ENCODE peak calls at places on chromosomes 12 and 14, in eight cellular contexts. One of them, this sample, is unnamed.

GRCh38 chr12:99598785-99599184 is 48.8 kb upstream of the GARIN6 start:
- DNase-seq in iris pigment epithelial cell: no peak
- DNase-seq in RWPE1: no peak
- DNase-seq in NCI-H1105 treated with DMSO at 0.1 percent for 48 hours: no peak
- DNase-seq in spleen: no peak
- DNase-seq in KG1: no peak
- DNase-seq in nephron progenitor cell: no peak
- DNase-seq in neural progenitor cell: no peak
- DNase-seq in this sample: no peak

GRCh38 chr14:73796881-73797539 is 54.6 kb upstream of the PTGR2 start:
- DNase-seq in iris pigment epithelial cell: no peak
- DNase-seq in RWPE1: no peak
- DNase-seq in NCI-H1105 treated with DMSO at 0.1 percent for 48 hours: no peak
- DNase-seq in spleen: peak
- DNase-seq in KG1: no peak
- DNase-seq in nephron progenitor cell: no peak
- DNase-seq in neural progenitor cell: no peak
- DNase-seq in this sample: no peak

GRCh38 chr14:31893156-31893813 is 183.8 kb upstream of the ARHGAP5 start:
- DNase-seq in iris pigment epithelial cell: no peak
- DNase-seq in RWPE1: no peak
- DNase-seq in NCI-H1105 treated with DMSO at 0.1 percent for 48 hours: no peak
- DNase-seq in spleen: peak
- DNase-seq in KG1: no peak
- DNase-seq in nephron progenitor cell: no peak
- DNase-seq in neural progenitor cell: peak
- DNase-seq in this sample: peak

GRCh38 chr12:103877934-103878510 is 37.0 kb upstream of the NT5DC3 start:
- DNase-seq in iris pigment epithelial cell: peak
- DNase-seq in RWPE1: peak
- DNase-seq in NCI-H1105 treated with DMSO at 0.1 percent for 48 hours: peak
- DNase-seq in spleen: no peak
- DNase-seq in KG1: no peak
- DNase-seq in nephron progenitor cell: peak
- DNase-seq in neural progenitor cell: peak
- DNase-seq in this sample: peak

GRCh38 chr12:44015333-44015941 is 179.6 kb downstream of the TMEM117 start:
- DNase-seq in iris pigment epithelial cell: peak
- DNase-seq in RWPE1: peak
- DNase-seq in NCI-H1105 treated with DMSO at 0.1 percent for 48 hours: peak
- DNase-seq in spleen: no peak
- DNase-seq in KG1: peak
- DNase-seq in nephron progenitor cell: no peak
- DNase-seq in neural progenitor cell: peak
- DNase-seq in this sample: peak

GRCh38 chr14:70904376-70904775 is 2.9 kb upstream of the PCNX1 start:
- DNase-seq in iris pigment epithelial cell: no peak
- DNase-seq in RWPE1: no peak
- DNase-seq in NCI-H1105 treated with DMSO at 0.1 percent for 48 hours: no peak
- DNase-seq in spleen: no peak
- DNase-seq in KG1: no peak
- DNase-seq in nephron progenitor cell: no peak
- DNase-seq in neural progenitor cell: no peak
- DNase-seq in this sample: no peak

GRCh38 chr14:57189070-57189469 is 79.6 kb downstream of the EXOC5 start:
- DNase-seq in iris pigment epithelial cell: peak
- DNase-seq in RWPE1: peak
- DNase-seq in NCI-H1105 treated with DMSO at 0.1 percent for 48 hours: peak
- DNase-seq in spleen: no peak
- DNase-seq in KG1: no peak
- DNase-seq in nephron progenitor cell: no peak
- DNase-seq in neural progenitor cell: peak
- DNase-seq in this sample: no peak

GRCh38 chr12:75724913-75725312 is 213.5 kb upstream of the KRR1 start:
- DNase-seq in iris pigment epithelial cell: peak
- DNase-seq in RWPE1: no peak
- DNase-seq in NCI-H1105 treated with DMSO at 0.1 percent for 48 hours: peak
- DNase-seq in spleen: no peak
- DNase-seq in KG1: no peak
- DNase-seq in nephron progenitor cell: no peak
- DNase-seq in neural progenitor cell: no peak
- DNase-seq in this sample: no peak

GRCh38 chr14:99879401-99880295 is 86.4 kb downstream of the EML1 start:
- DNase-seq in iris pigment epithelial cell: peak
- DNase-seq in RWPE1: peak
- DNase-seq in NCI-H1105 treated with DMSO at 0.1 percent for 48 hours: no peak
- DNase-seq in spleen: no peak
- DNase-seq in KG1: no peak
- DNase-seq in nephron progenitor cell: no peak
- DNase-seq in neural progenitor cell: no peak
- DNase-seq in this sample: no peak

GRCh38 chr14:26598672-26599131 is 869 bp upstream of the NOVA1 start:
- DNase-seq in iris pigment epithelial cell: no peak
- DNase-seq in RWPE1: no peak
- DNase-seq in NCI-H1105 treated with DMSO at 0.1 percent for 48 hours: no peak
- DNase-seq in spleen: no peak
- DNase-seq in KG1: no peak
- DNase-seq in nephron progenitor cell: peak
- DNase-seq in neural progenitor cell: no peak
- DNase-seq in this sample: no peak

GRCh38 chr12:90250041-90250440 is 541.4 kb upstream of the ATP2B1 start:
- DNase-seq in iris pigment epithelial cell: no peak
- DNase-seq in RWPE1: no peak
- DNase-seq in NCI-H1105 treated with DMSO at 0.1 percent for 48 hours: no peak
- DNase-seq in spleen: no peak
- DNase-seq in KG1: no peak
- DNase-seq in nephron progenitor cell: no peak
- DNase-seq in neural progenitor cell: no peak
- DNase-seq in this sample: no peak

GRCh38 chr14:49366416-49366815 is 219.8 kb downstream of the RPS29 start:
- DNase-seq in iris pigment epithelial cell: no peak
- DNase-seq in RWPE1: no peak
- DNase-seq in NCI-H1105 treated with DMSO at 0.1 percent for 48 hours: no peak
- DNase-seq in spleen: no peak
- DNase-seq in KG1: no peak
- DNase-seq in nephron progenitor cell: no peak
- DNase-seq in neural progenitor cell: no peak
- DNase-seq in this sample: no peak

GRCh38 chr12:106064622-106065021 is 74.1 kb downstream of the NUAK1 start:
- DNase-seq in iris pigment epithelial cell: no peak
- DNase-seq in RWPE1: no peak
- DNase-seq in NCI-H1105 treated with DMSO at 0.1 percent for 48 hours: no peak
- DNase-seq in spleen: no peak
- DNase-seq in KG1: no peak
- DNase-seq in nephron progenitor cell: no peak
- DNase-seq in neural progenitor cell: no peak
- DNase-seq in this sample: no peak